ENCODE peak calls at places on chromosomes 16 and 17, in ten cellular contexts. I is cardiac muscle cell; R is heart right ventricle; N is retinal pigment epithelial cell; J is CD4-positive, CD25-positive, alpha-beta regulatory T cell; T is cardiac fibroblast; E is Caco-2; P is right lobe of liver; K is dorsolateral prefrontal cortex; L is tibial nerve. U is an unnamed sample.

GRCh38 chr17:4786516-4786915 is 352 bp upstream of the VMO1 start:
- DNase-seq in I (no peak), R (peak; percentile 46), N (no peak), J (no peak), T (peak; percentile 12), E (no peak), P (no peak), K (no peak), L (no peak), U (no peak)

GRCh38 chr17:17831208-17832039 is 5.4 kb downstream of the SREBF1 start:
- DNase-seq in I (no peak), R (no peak), N (no peak), J (no peak), T (no peak), E (no peak), P (no peak), K (no peak), L (no peak), U (no peak)

GRCh38 chr16:89304941-89305705 is 87.6 kb downstream of the ZNF778 start:
- DNase-seq in I (no peak), R (no peak), N (no peak), J (no peak), T (no peak), E (no peak), P (no peak), K (no peak), L (no peak), U (no peak)

GRCh38 chr16:88754912-88755744 is 29.9 kb downstream of the PIEZO1 start:
- DNase-seq in I (no peak), R (no peak), N (no peak), J (no peak), T (peak; percentile 34), E (no peak), P (no peak), K (no peak), L (no peak), U (no peak)

GRCh38 chr16:25841776-25842175 is 150.0 kb downstream of the HS3ST4 start:
- DNase-seq in I (no peak), R (no peak), N (no peak), J (no peak), T (no peak), E (no peak), P (no peak), K (no peak), L (no peak), U (no peak)

GRCh38 chr16:50627419-50627818 is 53.7 kb downstream of the SNX20 start:
- DNase-seq in I (peak; percentile 45), R (peak; percentile 59), N (no peak), J (no peak), T (no peak), E (no peak), P (no peak), K (peak; percentile 49), L (peak; percentile 58), U (no peak)

GRCh38 chr16:19705131-19705501 is 12.9 kb downstream of the KNOP1 start:
- DNase-seq in I (no peak), R (no peak), N (no peak), J (no peak), T (no peak), E (no peak), P (no peak), K (no peak), L (no peak), U (no peak)

GRCh38 chr16:13041180-13041579 is 139.8 kb downstream of the SHISA9 start:
- DNase-seq in I (no peak), R (no peak), N (no peak), J (no peak), T (no peak), E (no peak), P (no peak), K (no peak), L (no peak), U (no peak)

GRCh38 chr16:31268891-31269290 is 9.1 kb downstream of the ITGAM start:
- DNase-seq in I (no peak), R (no peak), N (no peak), J (no peak), T (no peak), E (no peak), P (no peak), K (no peak), L (no peak), U (no peak)
- H3K4me3 ChIP-seq in I (no peak overlapping the region), R (no peak overlapping the region), N (no peak overlapping the region), J (no peak overlapping the region), T (no peak overlapping the region), E (no peak overlapping the region), P (no peak overlapping the region), K (no peak overlapping the region), L (no peak overlapping the region), U (no peak overlapping the region)

DNA sequence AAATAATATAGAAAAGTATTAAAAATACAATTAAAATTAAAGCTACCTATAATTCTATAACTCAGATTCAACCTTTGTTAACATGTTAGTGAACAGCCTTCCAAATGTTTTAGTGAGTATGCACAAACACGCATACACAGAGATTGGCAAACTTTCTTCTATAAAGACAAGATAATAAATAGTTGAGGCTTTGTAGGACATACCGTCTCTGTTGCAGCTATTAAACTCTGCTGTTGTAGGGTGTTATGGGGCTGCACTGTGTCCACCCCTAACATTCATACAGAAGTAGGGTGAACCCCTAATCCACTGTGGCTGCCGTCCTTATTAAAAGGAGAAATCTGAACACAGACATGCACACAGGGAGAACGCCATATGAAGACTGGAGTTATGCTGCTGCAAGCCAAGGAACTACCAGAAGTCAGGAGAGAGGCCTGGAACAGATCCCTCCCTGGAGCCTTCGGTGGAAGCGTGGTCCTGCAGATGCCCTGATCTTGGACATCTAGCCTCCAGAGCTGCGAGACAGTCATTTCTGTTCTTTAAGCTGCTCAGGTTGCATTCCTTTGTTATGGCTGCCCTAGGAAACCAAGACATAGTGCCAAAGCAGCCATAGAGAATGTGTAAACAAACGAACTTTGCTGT is 383.2 kb downstream of the GRIN2A start:
- DNase-seq in I (no peak), R (no peak), N (no peak), J (no peak), T (no peak), E (no peak), P (no peak), K (no peak), L (no peak), U (no peak)
- H3K4me3 ChIP-seq in I (no peak overlapping the region), R (no peak overlapping the region), N (no peak overlapping the region), J (no peak overlapping the region), T (no peak overlapping the region), E (no peak overlapping the region), P (no peak overlapping the region), K (no peak overlapping the region), L (no peak overlapping the region), U (no peak overlapping the region)

GRCh38 chr16:11310634-11310977 is 29.5 kb upstream of the PRM1 start:
- DNase-seq in I (no peak), R (no peak), N (no peak), J (no peak), T (no peak), E (no peak), P (no peak), K (no peak), L (no peak), U (no peak)

GRCh38 chr16:11308493-11309283 is 27.6 kb upstream of the PRM1 start:
- DNase-seq in I (no peak), R (no peak), N (no peak), J (no peak), T (no peak), E (no peak), P (no peak), K (no peak), L (no peak), U (no peak)

GRCh38 chr16:11310997-11311561 is 29.9 kb upstream of the PRM1 start:
- DNase-seq in I (no peak), R (no peak), N (no peak), J (no peak), T (no peak), E (no peak), P (no peak), K (no peak), L (no peak), U (no peak)

GRCh38 chr16:11307639-11308492 is 26.7 kb upstream of the PRM1 start:
- DNase-seq in I (no peak), R (no peak), N (no peak), J (no peak), T (no peak), E (no peak), P (no peak), K (no peak), L (no peak), U (no peak)

DNA sequence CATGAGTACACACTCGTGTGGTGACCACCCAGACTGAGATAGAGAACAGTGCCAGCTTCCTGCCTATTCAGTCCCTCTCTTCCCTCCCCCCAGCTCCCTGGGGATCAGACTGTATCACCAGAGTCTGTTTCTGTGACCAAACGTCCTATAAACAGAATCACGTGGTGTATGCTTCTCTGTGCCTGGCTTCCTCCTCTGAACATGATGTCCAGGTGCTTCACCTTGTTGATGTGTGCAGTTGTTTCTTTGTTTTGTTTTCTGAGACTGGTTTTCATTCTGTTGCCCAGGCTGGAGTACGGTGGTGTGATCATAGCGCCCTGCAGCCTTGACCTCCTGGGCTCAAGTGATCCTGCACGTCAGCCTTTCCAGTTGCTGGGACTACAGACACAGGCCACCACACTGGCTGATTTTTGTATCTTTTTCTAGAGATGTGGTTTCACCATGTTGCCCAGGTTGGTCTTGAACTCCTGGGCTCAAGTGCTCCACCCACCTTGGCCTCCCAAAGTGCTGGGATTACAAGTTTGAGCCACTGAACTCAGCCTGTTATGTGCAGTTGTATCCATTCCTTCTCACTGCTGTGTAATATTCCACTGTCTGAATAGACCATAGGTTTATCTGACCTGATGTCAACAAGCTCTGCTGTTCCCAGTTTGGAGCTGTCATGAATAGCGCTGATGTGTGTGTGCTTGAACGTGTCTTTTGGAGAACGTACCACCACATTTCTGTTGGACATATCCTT is 28.9 kb upstream of the PRM1 start:
- DNase-seq in I (no peak), R (no peak), N (no peak), J (no peak), T (no peak), E (no peak), P (no peak), K (no peak), L (no peak), U (no peak)
- H3K4me3 ChIP-seq in I (no peak overlapping the region), R (no peak overlapping the region), N (no peak overlapping the region), J (no peak overlapping the region), T (no peak overlapping the region), E (no peak overlapping the region), P (no peak overlapping the region), K (no peak overlapping the region), L (no peak overlapping the region), U (no peak overlapping the region)

GRCh38 chr17:59830846-59831486 is 61.8 kb downstream of the TUBD1 start:
- DNase-seq in I (no peak), R (no peak), N (no peak), J (no peak), T (no peak), E (no peak), P (no peak), K (no peak), L (no peak), U (no peak)

GRCh38 chr17:59830007-59830630 is 62.6 kb downstream of the TUBD1 start:
- DNase-seq in I (no peak), R (no peak), N (no peak), J (no peak), T (peak; percentile 84), E (no peak), P (no peak), K (no peak), L (no peak), U (no peak)

GRCh38 chr17:59828478-59828760 is 64.3 kb downstream of the TUBD1 start:
- DNase-seq in I (no peak), R (no peak), N (no peak), J (no peak), T (no peak), E (no peak), P (no peak), K (no peak), L (no peak), U (no peak)

GRCh38 chr17:59827721-59828477 is 64.8 kb downstream of the TUBD1 start:
- DNase-seq in I (no peak), R (no peak), N (no peak), J (no peak), T (no peak), E (no peak), P (no peak), K (no peak), L (no peak), U (no peak)

GRCh38 chr17:59829217-59830006 is 63.3 kb downstream of the TUBD1 start:
- DNase-seq in I (no peak), R (peak; percentile 54), N (peak; percentile 99), J (peak; percentile 39), T (peak; percentile 99), E (peak; percentile 83), P (no peak), K (no peak), L (no peak), U (peak; percentile 98)
- H3K4me3 ChIP-seq in I (no peak overlapping the region), R (no peak overlapping the region), N (peak overlapping the region; percentile 30), J (peak overlapping the region; percentile 86), T (peak overlapping the region; percentile 14), E (no peak overlapping the region), P (no peak overlapping the region), K (no peak overlapping the region), L (no peak overlapping the region), U (peak overlapping the region; percentile 27)